ENCODE peak calls at places on chromosomes 16 and 17, in six cellular contexts. B, K, H, R, E and Q are unnamed samples.

GRCh38 chr17:59565959-59566324 is 532 bp downstream of the DHX40 start:
- DNase-seq in B (peak; percentile 48), K (peak; percentile 55), H (peak; percentile 80), R (peak; percentile 23), E (peak; percentile 38), Q (peak; percentile 81)

GRCh38 chr16:11315499-11315898 is 29.8 kb upstream of the RMI2 start:
- DNase-seq in B (no peak), K (no peak), H (no peak), R (no peak), E (no peak), Q (peak; percentile 96)

GRCh38 chr16:85068746-85069145 is 41.2 kb downstream of the KIAA0513 start:
- DNase-seq in B (no peak), K (no peak), H (no peak), R (no peak), E (no peak), Q (no peak)

GRCh38 chr17:73390851-73391250 is 79.0 kb upstream of the CDC42EP4 start:
- DNase-seq in B (no peak), K (no peak), H (no peak), R (no peak), E (no peak), Q (no peak)

GRCh38 chr16:71426069-71426879 is 15.6 kb downstream of the TLE7 start:
- DNase-seq in B (peak; percentile 60), K (peak; percentile 73), H (peak; percentile 71), R (no peak), E (no peak), Q (peak; percentile 76)

GRCh38 chr16:53457670-53458069 is 23.4 kb downstream of the RBL2 start:
- DNase-seq in B (peak; percentile 68), K (no peak), H (peak; percentile 72), R (no peak), E (no peak), Q (peak; percentile 15)

GRCh38 chr16:15996432-15997109 is 47.2 kb downstream of the ABCC1 start:
- DNase-seq in B (no peak), K (peak; percentile 71), H (no peak), R (peak; percentile 28), E (no peak), Q (peak; percentile 87)

GRCh38 chr17:72501404-72502110 is 380.7 kb downstream of the SOX9 start:
- DNase-seq in B (no peak), K (no peak), H (no peak), R (no peak), E (no peak), Q (no peak)

GRCh38 chr17:63930951-63931575 is 1.1 kb downstream of the CD79B start:
- DNase-seq in B (peak; percentile 41), K (no peak), H (peak; percentile 85), R (peak; percentile 77), E (no peak), Q (no peak)